ENCODE peak calls at places on chromosome X, in eight cellular contexts. P is naive B cell; D is NCI-H1092; E is T-helper 17 cell; H is kidney; B is WTC11; W is stimulated activated CD8-positive, alpha-beta memory T cell treated with anti-CD3 and anti-CD28 coated beads, Interleukin-7, amount 100 ng/mL, for 24 hours; N is ACHN. L is an unnamed sample.

GRCh38 chrX:681989-682388 is 51.4 kb downstream of the SHOX start:
- DNase-seq in N (no peak), P (no peak), B (no peak), H (no peak), D (no peak), E (no peak), W (no peak), L (no peak)

GRCh38 chrX:23726196-23726595 is 16.9 kb downstream of the ACOT9 start:
- DNase-seq in N (no peak), E (no peak), W (no peak), D (no peak), H (no peak), P (peak), B (no peak), L (no peak)

GRCh38 chrX:111101580-111101979 is 5.6 kb downstream of the PAK3 start:
- DNase-seq in E (no peak), N (no peak), W (no peak), P (no peak), H (no peak), B (no peak), D (no peak), L (no peak)

GRCh38 chrX:105972690-105973386 is 65.7 kb downstream of the SERPINA7 start:
- DNase-seq in H (peak), B (no peak), E (no peak), D (no peak), P (no peak), N (peak), W (no peak), L (no peak)

GRCh38 chrX:107894038-107894437 is 68.4 kb downstream of the MID2 start:
- DNase-seq in N (peak), W (no peak), P (peak), E (no peak), H (no peak), D (peak), B (no peak), L (peak)

GRCh38 chrX:9942086-9942485 is 25.1 kb upstream of the CLDN34 start:
- DNase-seq in N (no peak), D (no peak), W (peak), E (no peak), B (no peak), P (peak), H (no peak), L (no peak)

GRCh38 chrX:69285881-69286545 is 120.8 kb upstream of the PJA1 start:
- DNase-seq in N (peak), H (peak), W (peak), P (peak), B (peak), D (peak), E (peak), L (peak)

GRCh38 chrX:120402363-120402762 is 40.5 kb downstream of the ATP1B4 start:
- DNase-seq in P (no peak), E (no peak), B (no peak), D (no peak), N (no peak), H (no peak), W (no peak), L (no peak)

GRCh38 chrX:56281789-56282188 is 49.6 kb downstream of the KLF8 start:
- DNase-seq in E (no peak), H (no peak), B (no peak), N (peak), W (no peak), P (no peak), D (no peak), L (no peak)

GRCh38 chrX:39164212-39164611 is 363.0 kb downstream of the MID1IP1 start:
- DNase-seq in W (no peak), D (no peak), H (no peak), E (no peak), N (no peak), P (no peak), B (no peak), L (no peak)

GRCh38 chrX:37844622-37845021 is 2.7 kb downstream of the DYNLT3 start:
- DNase-seq in E (no peak), P (no peak), H (no peak), W (no peak), N (no peak), D (no peak), B (no peak), L (no peak)

GRCh38 chrX:134990475-134991473 is at the start of gene SMIM10:
- DNase-seq in E (no peak), H (peak), D (no peak), P (peak), N (no peak), W (no peak), B (peak), L (peak)

GRCh38 chrX:103831803-103832544 is at the start of gene RAB9B:
- DNase-seq in N (peak), E (no peak), P (peak), D (peak), W (no peak), H (peak), B (peak), L (peak)

GRCh38 chrX:151703487-151703886 is 8.2 kb downstream of the PRRG3 start:
- DNase-seq in E (no peak), P (no peak), B (no peak), D (peak), N (no peak), H (no peak), W (no peak), L (no peak)

GRCh38 chrX:21738145-21738949 is 19.6 kb downstream of the SMPX start:
- DNase-seq in W (no peak), H (no peak), P (no peak), E (no peak), B (peak), N (no peak), D (no peak), L (no peak)

GRCh38 chrX:110430293-110431076 is 71.8 kb downstream of the RTL9 start:
- DNase-seq in N (no peak), B (no peak), E (no peak), H (no peak), P (no peak), D (no peak), W (no peak), L (no peak)

GRCh38 chrX:17606211-17606610 is 131.1 kb upstream of the SCML1 start:
- DNase-seq in D (no peak), W (no peak), B (no peak), H (no peak), N (no peak), E (no peak), P (no peak), L (no peak)

GRCh38 chrX:40468033-40468979 is 112.5 kb upstream of the ATP6AP2 start:
- DNase-seq in B (peak), N (peak), E (no peak), P (peak), W (no peak), H (no peak), D (peak), L (peak)

GRCh38 chrX:150893936-150894335 is 4.5 kb downstream of the CD99L2 start:
- DNase-seq in D (no peak), H (no peak), E (no peak), N (no peak), W (no peak), B (no peak), P (no peak), L (no peak)

GRCh38 chrX:39212456-39212855 is 411.2 kb downstream of the MID1IP1 start:
- DNase-seq in W (no peak), B (no peak), H (no peak), E (no peak), N (no peak), D (no peak), P (no peak), L (no peak)

GRCh38 chrX:6015423-6015822 is 213.2 kb downstream of the NLGN4X start:
- DNase-seq in W (no peak), E (no peak), P (no peak), D (no peak), H (no peak), N (no peak), B (no peak), L (no peak)

GRCh38 chrX:1807301-1807731 is 192.5 kb downstream of the ASMT start:
- DNase-seq in B (peak), E (no peak), W (no peak), P (no peak), H (no peak), N (no peak), D (no peak), L (peak)

GRCh38 chrX:148501121-148502066 is 977 bp downstream of the AFF2 start:
- DNase-seq in D (no peak), W (no peak), N (no peak), E (no peak), H (peak), B (peak), P (peak), L (no peak)

GRCh38 chrX:68830486-68831404 is 1.9 kb downstream of the EFNB1 start:
- DNase-seq in N (no peak), B (no peak), H (no peak), W (no peak), D (no peak), E (no peak), P (no peak), L (no peak)

GRCh38 chrX:10157545-10157944 is 770 bp downstream of the CLCN4 start:
- DNase-seq in N (no peak), H (no peak), E (no peak), W (no peak), D (no peak), B (no peak), P (no peak), L (peak)

GRCh38 chrX:142483965-142484364 is 278.9 kb upstream of the MAGEC2 start:
- DNase-seq in H (no peak), B (no peak), W (no peak), E (no peak), P (no peak), N (no peak), D (no peak), L (no peak)

GRCh38 chrX:74234829-74235228 is 69.2 kb upstream of the ZCCHC13 start:
- DNase-seq in H (no peak), W (no peak), E (no peak), B (no peak), P (no peak), D (no peak), N (no peak), L (no peak)

GRCh38 chrX:15751160-15751819 is 13.2 kb downstream of the CA5B start:
- DNase-seq in E (no peak), H (no peak), B (no peak), W (no peak), D (no peak), P (peak), N (no peak), L (peak)

GRCh38 chrX:85052207-85052606 is 48.5 kb downstream of the APOOL start:
- DNase-seq in W (no peak), D (no peak), P (no peak), E (no peak), N (no peak), B (no peak), H (no peak), L (no peak)

L was measured in A172.